ENCODE peak calls at places on chromosomes 11 and 22, in ten cellular contexts. Z, T, D, I, Y, K, P, S, L and R are unnamed samples. For H3K4me1, the result is how much of the 10 kb centered on the place peaks cover.

GRCh38 chr11:87820026-87820425 is 355.2 kb downstream of the RAB38 start:
- DNase-seq in Z (no peak), T (no peak), D (no peak), I (no peak), Y (no peak), K (no peak), P (no peak), S (no peak), L (no peak), R (no peak)

GRCh38 chr11:76201056-76201455 is 5.2 kb downstream of the WNT11 start:
- DNase-seq in Z (no peak), T (no peak), D (no peak), I (no peak), Y (no peak), K (no peak), P (peak), S (no peak), L (no peak), R (no peak)

GRCh38 chr11:59145534-59145933 is 2.9 kb downstream of the FAM111A start:
- DNase-seq in Z (peak), T (no peak), D (no peak), I (no peak), Y (no peak), K (no peak), P (no peak), S (no peak), L (no peak), R (no peak)

GRCh38 chr11:96337541-96338530 is 5.2 kb downstream of the MAML2 start:
- DNase-seq in Z (peak), T (peak), D (no peak), I (no peak), Y (no peak), K (no peak), P (no peak), S (no peak), L (peak), R (no peak)

GRCh38 chr22:36961626-36962025 is 48.2 kb downstream of the CSF2RB start:
- DNase-seq in Z (peak), T (no peak), D (no peak), I (no peak), Y (no peak), K (no peak), P (no peak), S (no peak), L (no peak), R (no peak)

GRCh38 chr11:73234403-73235181 is 16.5 kb downstream of the P2RY2 start:
- DNase-seq in Z (no peak), T (no peak), D (no peak), I (peak), Y (peak), K (no peak), P (no peak), S (no peak), L (peak), R (no peak)

GRCh38 chr11:72657356-72657755 is 16.9 kb downstream of the PDE2A start:
- DNase-seq in Z (no peak), T (no peak), D (no peak), I (no peak), Y (no peak), K (no peak), P (no peak), S (no peak), L (no peak), R (no peak)

GRCh38 chr11:102546923-102547471 is 16.4 kb upstream of the MMP7 start:
- DNase-seq in Z (no peak), T (no peak), D (no peak), I (no peak), Y (no peak), K (no peak), P (no peak), S (no peak), L (no peak), R (no peak)

GRCh38 chr11:62757846-62758788 is 3.3 kb upstream of the POLR2G start:
- DNase-seq in Z (no peak), T (no peak), D (no peak), I (no peak), Y (no peak), K (no peak), P (no peak), S (no peak), L (peak), R (peak)

GRCh38 chr11:69311767-69312385 is 17.9 kb downstream of the MYEOV start:
- DNase-seq in Z (peak), T (peak), D (no peak), I (no peak), Y (peak), K (no peak), P (no peak), S (no peak), L (peak), R (no peak)

GRCh38 chr11:2885017-2885675 is 429 bp downstream of the CDKN1C start:
- DNase-seq in Z (peak), T (peak), D (no peak), I (no peak), Y (no peak), K (no peak), P (peak), S (peak), L (peak), R (peak)

GRCh38 chr11:113234888-113235287 is 79.5 kb upstream of the TTC12 start:
- DNase-seq in Z (no peak), T (no peak), D (no peak), I (no peak), Y (no peak), K (no peak), P (no peak), S (no peak), L (no peak), R (no peak)

GRCh38 chr22:26906464-26906863 is 249.1 kb downstream of the MIAT start:
- DNase-seq in Z (no peak), T (no peak), D (no peak), I (no peak), Y (no peak), K (no peak), P (no peak), S (no peak), L (no peak), R (no peak)

GRCh38 chr11:20131744-20132666 is 28.3 kb downstream of the DBX1 start:
- DNase-seq in Z (peak), T (peak), D (no peak), I (peak), Y (no peak), K (peak), P (peak), S (peak), L (peak), R (peak)

GRCh38 chr11:10305262-10305963 is 540 bp downstream of the ADM start:
- DNase-seq in Z (peak), T (peak), D (peak), I (peak), Y (no peak), K (no peak), P (peak), S (peak), L (peak), R (peak)

GRCh38 chr22:18091916-18092526 is 14.2 kb downstream of the PEX26 start:
- DNase-seq in Z (peak), T (peak), D (peak), I (peak), Y (peak), K (peak), P (peak), S (peak), L (no peak), R (no peak)

GRCh38 chr11:69704508-69705245 is 855 bp upstream of the FGF19 start:
- DNase-seq in Z (peak), T (peak), D (no peak), I (no peak), Y (no peak), K (no peak), P (no peak), S (no peak), L (peak), R (peak)

GRCh38 chr22:35839811-35840739 is 122.4 kb downstream of the APOL5 start:
- DNase-seq in Z (peak), T (peak), D (no peak), I (peak), Y (peak), K (peak), P (peak), S (peak), L (peak), R (peak)

GRCh38 chr11:64056213-64056785 is 20.6 kb downstream of the FLRT1 start:
- DNase-seq in Z (no peak), T (no peak), D (no peak), I (no peak), Y (no peak), K (no peak), P (no peak), S (no peak), L (no peak), R (no peak)

GRCh38 chr22:47154621-47155081 is 392.2 kb downstream of the TBC1D22A start:
- DNase-seq in Z (peak), T (peak), D (no peak), I (no peak), Y (peak), K (peak), P (peak), S (peak), L (no peak), R (no peak)

GRCh38 chr22:45848904-45849303 is 128.1 kb downstream of the WNT7B start:
- DNase-seq in Z (no peak), T (no peak), D (no peak), I (no peak), Y (no peak), K (no peak), P (no peak), S (no peak), L (no peak), R (no peak)

GRCh38 chr11:130831506-130832385 is 84.5 kb downstream of the SNX19 start:
- DNase-seq in Z (no peak), T (peak), D (no peak), I (no peak), Y (no peak), K (no peak), P (no peak), S (no peak), L (no peak), R (peak)

GRCh38 chr11:27390959-27391326 is 27.9 kb upstream of the CCDC34 start:
- DNase-seq in Z (peak), T (no peak), D (no peak), I (no peak), Y (no peak), K (no peak), P (no peak), S (no peak), L (no peak), R (no peak)

GRCh38 chr11:123475478-123475877 is 45.4 kb downstream of the GRAMD1B start:
- DNase-seq in Z (peak), T (peak), D (no peak), I (no peak), Y (no peak), K (no peak), P (no peak), S (no peak), L (no peak), R (peak)

GRCh38 chr11:111305871-111306270 is 7.5 kb downstream of the POU2AF3 start:
- DNase-seq in Z (no peak), T (no peak), D (no peak), I (no peak), Y (no peak), K (no peak), P (no peak), S (no peak), L (no peak), R (no peak)

GRCh38 chr11:18064035-18064434 is 18.0 kb upstream of the TPH1 start:
- DNase-seq in Z (no peak), T (no peak), D (no peak), I (no peak), Y (no peak), K (no peak), P (no peak), S (no peak), L (no peak), R (no peak)

GRCh38 chr11:119853581-119854360 is 124.8 kb upstream of the NECTIN1 start:
- DNase-seq in Z (no peak), T (no peak), D (no peak), I (no peak), Y (no peak), K (no peak), P (no peak), S (no peak), L (no peak), R (no peak)

GRCh38 chr11:114061053-114062049 is 1.8 kb downstream of the ZBTB16 start:
- DNase-seq in Z (peak), T (peak), D (no peak), I (peak), Y (no peak), K (no peak), P (peak), S (peak), L (peak), R (peak)

GRCh38 chr11:2516276-2517015 is 71.6 kb downstream of the KCNQ1 start:
- DNase-seq in Z (no peak), T (no peak), D (no peak), I (peak), Y (no peak), K (no peak), P (peak), S (peak), L (no peak), R (no peak)

GRCh38 chr11:70578831-70579230 is 180.5 kb downstream of the CTTN start:
- DNase-seq in Z (no peak), T (no peak), D (peak), I (no peak), Y (no peak), K (no peak), P (no peak), S (no peak), L (no peak), R (no peak)

GRCh38 chr11:64742087-64742939 is 1.6 kb downstream of the RASGRP2 start:
- DNase-seq in Z (no peak), T (peak), D (peak), I (no peak), Y (no peak), K (no peak), P (no peak), S (no peak), L (peak), R (peak)

GRCh38 chr22:26406118-26406517 is 22.9 kb upstream of the ASPHD2 start:
- DNase-seq in Z (no peak), T (no peak), D (no peak), I (no peak), Y (no peak), K (no peak), P (no peak), S (no peak), L (no peak), R (peak)

GRCh38 chr11:128725630-128726461 is 32.0 kb downstream of the FLI1 start:
- DNase-seq in Z (peak), T (no peak), D (peak), I (no peak), Y (no peak), K (no peak), P (no peak), S (no peak), L (peak), R (no peak)

GRCh38 chr11:121563900-121564822 is 111.4 kb upstream of the SORL1-AS1 start:
- DNase-seq in Z (no peak), T (no peak), D (no peak), I (no peak), Y (no peak), K (no peak), P (no peak), S (no peak), L (no peak), R (no peak)
- H3K4me1 ChIP-seq in Z (under half), T (under half), D (under half), I (half or more), Y (under half), K (under half), P (under half), S (under half), L (under half), R (under half)

DNA sequence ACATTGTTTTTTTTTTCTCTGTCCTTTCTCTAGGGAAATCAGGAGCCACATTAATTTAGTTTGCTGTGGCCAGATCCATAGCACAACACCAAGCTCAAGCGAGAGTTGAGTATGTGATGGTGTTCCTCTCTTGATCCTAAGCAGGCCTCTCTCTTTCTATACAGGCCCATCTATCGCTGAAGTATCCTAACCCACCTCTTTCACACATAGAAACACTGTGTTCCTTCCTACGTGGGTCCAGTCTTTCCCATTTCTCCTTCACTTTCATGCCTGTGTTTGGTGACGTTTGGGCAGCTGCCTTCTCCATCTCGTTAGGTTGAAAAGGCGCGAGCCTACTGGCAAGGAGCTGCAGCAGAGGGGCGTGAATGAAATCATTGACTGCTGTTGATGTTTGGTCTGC is 2.4 kb downstream of the PACS1 start:
- DNase-seq in Z (no peak), T (no peak), D (no peak), I (no peak), Y (no peak), K (peak), P (no peak), S (no peak), L (no peak), R (no peak)
- H3K4me1 ChIP-seq in Z (under half), T (under half), D (under half), I (under half), Y (under half), K (under half), P (under half), S (under half), L (half or more), R (under half)

GRCh38 chr11:35145249-35145648 is 6.3 kb downstream of the CD44 start:
- DNase-seq in Z (no peak), T (no peak), D (peak), I (peak), Y (no peak), K (no peak), P (peak), S (no peak), L (no peak), R (no peak)

GRCh38 chr11:35144811-35145210 is 5.8 kb downstream of the CD44 start:
- DNase-seq in Z (peak), T (no peak), D (no peak), I (no peak), Y (no peak), K (no peak), P (no peak), S (no peak), L (no peak), R (no peak)

GRCh38 chr11:35142481-35143207 is 3.7 kb downstream of the CD44 start:
- DNase-seq in Z (peak), T (peak), D (peak), I (no peak), Y (no peak), K (no peak), P (no peak), S (no peak), L (no peak), R (peak)

GRCh38 chr11:35143509-35144102 is 4.6 kb downstream of the CD44 start:
- DNase-seq in Z (no peak), T (no peak), D (no peak), I (no peak), Y (no peak), K (no peak), P (no peak), S (no peak), L (no peak), R (no peak)

GRCh38 chr11:35144103-35144741 is 5.3 kb downstream of the CD44 start:
- DNase-seq in Z (peak), T (no peak), D (peak), I (peak), Y (no peak), K (no peak), P (no peak), S (no peak), L (peak), R (no peak)
- H3K4me1 ChIP-seq in Z (under half), T (under half), D (half or more), I (under half), Y (half or more), K (under half), P (under half), S (under half), L (half or more), R (under half)

GRCh38 chr11:78429209-78429608 is 11.6 kb upstream of the GAB2 start:
- DNase-seq in Z (peak), T (no peak), D (no peak), I (no peak), Y (no peak), K (no peak), P (no peak), S (no peak), L (no peak), R (no peak)
- H3K4me1 ChIP-seq in Z (under half), T (under half), D (under half), I (under half), Y (under half), K (under half), P (under half), S (under half), L (under half), R (under half)

DNA sequence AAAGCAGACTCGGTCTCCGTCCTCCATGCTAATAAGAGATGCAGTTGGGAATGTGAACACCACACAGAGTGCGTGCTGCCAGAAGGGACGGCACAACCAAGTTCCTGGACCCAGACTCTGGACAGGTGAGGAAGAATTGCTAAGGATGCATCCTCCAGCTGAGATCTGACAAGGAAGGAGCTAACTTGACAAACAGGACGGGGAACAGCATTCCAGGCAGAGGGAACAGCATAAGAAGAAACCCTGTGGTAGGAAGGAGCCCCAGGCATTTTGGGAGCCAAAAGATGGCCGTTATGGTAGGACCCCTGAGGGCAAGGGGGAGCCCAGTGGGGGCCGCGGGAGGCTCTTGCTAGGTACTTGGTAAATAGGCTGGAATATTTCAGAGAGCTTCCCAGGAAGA is 6.0 kb downstream of the OSM start:
- DNase-seq in Z (no peak), T (no peak), D (no peak), I (no peak), Y (no peak), K (no peak), P (no peak), S (no peak), L (no peak), R (no peak)
- H3K4me1 ChIP-seq in Z (under half), T (under half), D (under half), I (under half), Y (under half), K (under half), P (under half), S (under half), L (under half), R (under half)

DNA sequence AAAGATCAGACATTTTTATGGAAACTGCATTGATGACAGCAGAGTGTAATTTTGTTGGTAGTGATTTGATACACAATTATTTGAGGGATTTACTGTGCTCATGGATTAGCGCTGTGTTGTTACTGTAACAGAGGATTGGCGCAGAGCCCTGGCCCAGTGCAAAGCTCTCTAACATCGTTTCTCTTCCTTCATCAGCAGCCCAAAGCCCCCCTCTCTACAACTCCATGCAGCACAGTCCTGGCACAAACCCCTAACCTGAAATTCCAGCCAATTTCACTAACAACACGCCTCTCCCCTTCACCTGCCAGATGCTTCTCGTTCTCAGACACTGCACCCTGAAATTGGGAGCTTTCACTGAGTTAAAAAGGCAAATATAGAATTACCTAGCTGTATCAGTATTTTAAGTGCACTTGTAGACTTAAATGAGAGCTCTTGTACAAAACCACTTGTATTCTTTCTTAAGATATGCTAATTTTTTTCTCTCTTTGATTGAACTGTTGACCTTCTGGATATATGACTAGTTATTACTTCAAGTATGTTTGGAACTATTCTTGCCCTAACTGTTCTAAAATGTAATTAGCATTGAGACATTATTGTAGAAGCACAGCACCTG is 16.3 kb downstream of the GRAP2 start:
- DNase-seq in Z (no peak), T (no peak), D (no peak), I (no peak), Y (no peak), K (no peak), P (no peak), S (no peak), L (no peak), R (no peak)
- H3K4me1 ChIP-seq in Z (under half), T (under half), D (half or more), I (under half), Y (under half), K (under half), P (under half), S (under half), L (under half), R (under half)

GRCh38 chr11:57785072-57785471 is 23.5 kb downstream of the CTNND1 start:
- DNase-seq in Z (no peak), T (no peak), D (no peak), I (no peak), Y (no peak), K (no peak), P (no peak), S (no peak), L (no peak), R (no peak)

GRCh38 chr11:57787920-57788716 is 26.5 kb downstream of the CTNND1 start:
- DNase-seq in Z (peak), T (no peak), D (no peak), I (no peak), Y (no peak), K (no peak), P (no peak), S (no peak), L (no peak), R (peak)

GRCh38 chr11:57787205-57787604 is 25.6 kb downstream of the CTNND1 start:
- DNase-seq in Z (no peak), T (no peak), D (no peak), I (no peak), Y (no peak), K (no peak), P (no peak), S (no peak), L (no peak), R (no peak)

GRCh38 chr11:57781529-57781943 is 19.9 kb downstream of the CTNND1 start:
- DNase-seq in Z (no peak), T (peak), D (no peak), I (no peak), Y (no peak), K (no peak), P (no peak), S (peak), L (no peak), R (peak)

GRCh38 chr11:57786436-57786835 is 24.8 kb downstream of the CTNND1 start:
- DNase-seq in Z (no peak), T (no peak), D (no peak), I (no peak), Y (no peak), K (no peak), P (no peak), S (no peak), L (no peak), R (no peak)
- H3K4me1 ChIP-seq in Z (under half), T (half or more), D (under half), I (under half), Y (under half), K (under half), P (under half), S (under half), L (half or more), R (under half)

GRCh38 chr22:21948390-21948789 is 4.3 kb downstream of the PPM1F start:
- DNase-seq in Z (no peak), T (no peak), D (no peak), I (no peak), Y (no peak), K (no peak), P (no peak), S (no peak), L (peak), R (no peak)
- H3K4me1 ChIP-seq in Z (under half), T (under half), D (under half), I (under half), Y (under half), K (under half), P (under half), S (under half), L (half or more), R (under half)